ENCODE peak calls at places on chromosome 7, in nine cellular contexts. C is cardiac fibroblast, Z is tibial nerve, F is thoracic aorta, E is epithelial cell of proximal tubule, R is AG04450, W is hepatocyte, G is sigmoid colon, M is endodermal cell. D is an unnamed sample.

GRCh38 chr7:30908681-30909080 is 3.0 kb upstream of the AQP1 start:
- DNase-seq in C (no peak), Z (no peak), F (no peak), E (no peak), R (no peak), W (no peak), G (no peak), M (peak), D (no peak)

GRCh38 chr7:30682131-30683083 is at the start of gene CRHR2:
- DNase-seq in C (no peak), Z (no peak), F (no peak), E (no peak), R (no peak), W (peak), G (no peak), M (peak), D (no peak)

GRCh38 chr7:158710651-158711102 is 6.1 kb upstream of the NCAPG2 start:
- DNase-seq in C (peak), Z (no peak), F (no peak), E (no peak), R (no peak), W (no peak), G (no peak), M (no peak), D (peak)

GRCh38 chr7:91089382-91089963 is 174.8 kb upstream of the FZD1 start:
- DNase-seq in C (peak), Z (no peak), F (no peak), E (no peak), R (no peak), W (peak), G (no peak), M (no peak), D (peak)

GRCh38 chr7:148607151-148607661 is 16.6 kb downstream of the C7orf33 start:
- DNase-seq in C (no peak), Z (no peak), F (no peak), E (no peak), R (no peak), W (no peak), G (no peak), M (peak), D (no peak)

GRCh38 chr7:78326870-78327269 is 528.3 kb downstream of the PHTF2 start:
- DNase-seq in C (peak), Z (no peak), F (no peak), E (peak), R (no peak), W (no peak), G (no peak), M (no peak), D (no peak)

GRCh38 chr7:70647801-70648491 is 484.0 kb upstream of the GALNT17 start:
- DNase-seq in C (no peak), Z (no peak), F (no peak), E (peak), R (no peak), W (no peak), G (no peak), M (no peak), D (peak)

GRCh38 chr7:114689391-114689790 is 232.5 kb upstream of the MDFIC start:
- DNase-seq in C (no peak), Z (no peak), F (no peak), E (no peak), R (no peak), W (no peak), G (no peak), M (no peak), D (no peak)

GRCh38 chr7:27238979-27239779 is 3.4 kb upstream of the EVX1 start:
- DNase-seq in C (no peak), Z (no peak), F (no peak), E (no peak), R (no peak), W (peak), G (no peak), M (peak), D (no peak)

GRCh38 chr7:87001214-87001613 is 58.2 kb downstream of the ELAPOR2 start:
- DNase-seq in C (peak), Z (no peak), F (no peak), E (no peak), R (no peak), W (peak), G (no peak), M (no peak), D (peak)

GRCh38 chr7:47513741-47514241 is 68.1 kb downstream of the TNS3 start:
- DNase-seq in C (peak), Z (no peak), F (no peak), E (no peak), R (peak), W (peak), G (peak), M (no peak), D (peak)

GRCh38 chr7:17699696-17700095 is 240.6 kb downstream of the SNX13 start:
- DNase-seq in C (no peak), Z (no peak), F (no peak), E (no peak), R (no peak), W (no peak), G (no peak), M (no peak), D (no peak)

GRCh38 chr7:155213385-155213784 is 84.3 kb upstream of the INSIG1 start:
- DNase-seq in C (peak), Z (no peak), F (no peak), E (no peak), R (no peak), W (no peak), G (no peak), M (no peak), D (no peak)

GRCh38 chr7:24912424-24912823 is 67.6 kb downstream of the OSBPL3 start:
- DNase-seq in C (no peak), Z (no peak), F (no peak), E (no peak), R (no peak), W (no peak), G (no peak), M (no peak), D (no peak)

GRCh38 chr7:102042016-102042656 is 224.7 kb downstream of the CUX1 start:
- DNase-seq in C (peak), Z (no peak), F (no peak), E (peak), R (no peak), W (no peak), G (peak), M (no peak), D (peak)

GRCh38 chr7:75937958-75938786 is 23.2 kb downstream of the POR start:
- DNase-seq in C (peak), Z (peak), F (peak), E (peak), R (peak), W (peak), G (peak), M (no peak), D (peak)

GRCh38 chr7:48285365-48285764 is 114.1 kb downstream of the ABCA13 start:
- DNase-seq in C (no peak), Z (no peak), F (no peak), E (no peak), R (peak), W (no peak), G (no peak), M (no peak), D (peak)

GRCh38 chr7:157712666-157713235 is 375.9 kb downstream of the DNAJB6 start:
- DNase-seq in C (no peak), Z (no peak), F (no peak), E (no peak), R (no peak), W (no peak), G (peak), M (peak), D (no peak)

GRCh38 chr7:148161771-148162170 is 428.8 kb upstream of the C7orf33 start:
- DNase-seq in C (no peak), Z (no peak), F (no peak), E (no peak), R (no peak), W (no peak), G (no peak), M (no peak), D (no peak)

GRCh38 chr7:84913731-84914130 is 273.1 kb downstream of the SEMA3D start:
- DNase-seq in C (peak), Z (no peak), F (no peak), E (no peak), R (no peak), W (no peak), G (no peak), M (no peak), D (peak)

GRCh38 chr7:19119901-19120486 is 2.6 kb upstream of the TWIST1 start:
- DNase-seq in C (no peak), Z (no peak), F (no peak), E (no peak), R (no peak), W (no peak), G (no peak), M (peak), D (no peak)

GRCh38 chr7:19118896-19119301 is 1.5 kb upstream of the TWIST1 start:
- DNase-seq in C (no peak), Z (no peak), F (no peak), E (no peak), R (no peak), W (no peak), G (no peak), M (peak), D (no peak)

GRCh38 chr7:19117870-19118608 is 603 bp upstream of the TWIST1 start:
- DNase-seq in C (peak), Z (no peak), F (no peak), E (no peak), R (no peak), W (no peak), G (peak), M (peak), D (no peak)

GRCh38 chr7:19119372-19119771 is 1.9 kb upstream of the TWIST1 start:
- DNase-seq in C (no peak), Z (no peak), F (no peak), E (no peak), R (no peak), W (no peak), G (no peak), M (no peak), D (no peak)

GRCh38 chr7:19122018-19122588 is 4.7 kb upstream of the TWIST1 start:
- DNase-seq in C (peak), Z (no peak), F (no peak), E (peak), R (no peak), W (no peak), G (no peak), M (no peak), D (peak)
- TF ChIP-seq CTCF in C (peak), Z (peak), F (peak), E (peak), R (peak), W (peak), G (no peak), M (peak), D (peak)

DNA sequence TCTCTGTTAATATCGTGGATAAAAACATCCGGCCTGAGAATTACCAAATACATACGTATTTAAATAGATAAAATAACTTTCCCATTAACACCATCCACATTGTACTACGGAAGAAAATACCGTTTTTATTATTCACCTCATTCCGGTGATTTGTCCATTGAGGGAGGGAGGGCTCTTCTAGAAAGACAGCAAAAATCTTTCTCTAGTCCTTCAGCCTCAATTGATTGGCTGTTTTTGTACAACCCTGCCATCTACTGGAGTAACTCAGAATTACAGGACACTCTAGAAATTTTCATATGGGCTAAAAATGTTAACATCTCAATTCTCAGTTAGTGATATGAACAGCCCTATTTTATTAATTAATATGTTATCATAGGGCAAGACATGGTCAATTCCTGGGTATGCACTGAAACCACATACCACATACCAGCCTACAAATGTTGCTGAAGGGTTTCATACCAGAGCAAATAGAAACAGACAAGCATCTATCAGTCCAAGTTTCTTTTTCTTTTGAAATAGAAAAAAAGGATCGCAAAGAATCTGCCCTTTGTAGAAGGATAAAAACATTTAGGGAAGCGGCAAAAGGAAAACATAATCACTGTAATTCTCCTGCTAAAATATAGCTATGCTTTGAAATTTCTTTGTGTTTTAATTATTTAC is 55.8 kb upstream of the CDCA7L start:
- DNase-seq in C (peak), Z (no peak), F (no peak), E (peak), R (peak), W (peak), G (no peak), M (no peak), D (peak)
- H3K4me3 ChIP-seq in C (no peak), Z (no peak), F (no peak), E (no peak), R (no peak), W (no peak), G (no peak), M (no peak), D (no peak)

DNA sequence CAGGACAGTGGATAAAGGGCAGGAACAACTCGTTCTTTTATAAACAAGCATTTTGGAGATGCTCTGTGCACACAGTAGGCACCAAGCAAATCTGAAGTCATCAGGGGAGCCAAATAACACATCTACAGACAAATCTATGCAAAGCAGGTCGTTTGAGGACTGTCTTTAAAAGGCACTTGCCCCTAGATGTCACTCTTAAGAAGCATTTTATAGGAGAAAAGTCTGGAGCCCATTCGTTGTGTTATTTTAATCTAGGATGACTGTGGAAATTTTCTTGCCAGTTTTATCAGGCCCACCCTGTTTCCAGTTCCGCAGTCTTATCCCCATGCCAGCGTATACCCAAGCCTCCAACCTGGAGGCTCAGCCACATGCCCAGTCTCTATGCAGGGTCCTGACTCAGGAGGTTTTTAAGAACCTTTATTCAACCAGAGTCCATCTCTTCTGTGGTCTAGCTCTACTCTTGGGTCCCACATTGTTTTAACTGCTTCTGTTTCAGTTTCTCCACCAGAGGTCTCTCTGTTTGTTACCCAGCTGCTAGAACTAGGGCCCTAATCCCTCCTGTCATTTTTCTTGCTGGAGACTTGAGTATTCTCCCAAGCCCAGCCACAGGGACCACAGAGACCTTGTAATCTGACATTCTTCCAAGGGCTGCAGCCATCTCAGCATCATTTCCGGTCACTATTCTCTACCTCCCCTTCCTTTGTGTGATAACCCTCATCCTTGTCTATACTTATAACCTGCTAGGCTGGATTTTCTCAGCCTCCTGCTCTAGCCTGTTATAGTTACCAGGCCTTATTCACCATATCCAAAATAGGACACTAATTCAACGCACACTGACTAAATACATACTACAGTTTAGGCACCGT is 26.7 kb downstream of the PIK3CG start:
- DNase-seq in C (no peak), Z (no peak), F (no peak), E (no peak), R (no peak), W (no peak), G (no peak), M (no peak), D (peak)
- TF ChIP-seq CTCF in C (no peak), Z (no peak), F (no peak), E (peak), R (no peak), W (peak), G (no peak), M (peak), D (no peak)

GRCh38 chr7:19698331-19698730 is 10.5 kb downstream of the POLR1F start:
- DNase-seq in C (no peak), Z (no peak), F (no peak), E (no peak), R (no peak), W (no peak), G (no peak), M (no peak), D (no peak)

GRCh38 chr7:19696926-19697325 is 11.9 kb downstream of the POLR1F start:
- DNase-seq in C (no peak), Z (no peak), F (no peak), E (no peak), R (no peak), W (no peak), G (no peak), M (no peak), D (no peak)

GRCh38 chr7:19705663-19706062 is 3.2 kb downstream of the POLR1F start:
- DNase-seq in C (no peak), Z (no peak), F (no peak), E (no peak), R (no peak), W (no peak), G (no peak), M (no peak), D (no peak)

GRCh38 chr7:19701471-19701870 is 7.4 kb downstream of the POLR1F start:
- DNase-seq in C (no peak), Z (no peak), F (no peak), E (no peak), R (no peak), W (no peak), G (no peak), M (no peak), D (no peak)

GRCh38 chr7:19700936-19701335 is 7.9 kb downstream of the POLR1F start:
- DNase-seq in C (no peak), Z (no peak), F (no peak), E (no peak), R (no peak), W (no peak), G (no peak), M (no peak), D (no peak)
- H3K4me3 ChIP-seq in C (no peak), Z (no peak), F (no peak), E (no peak), R (no peak), W (no peak), G (no peak), M (peak), D (no peak)

DNA sequence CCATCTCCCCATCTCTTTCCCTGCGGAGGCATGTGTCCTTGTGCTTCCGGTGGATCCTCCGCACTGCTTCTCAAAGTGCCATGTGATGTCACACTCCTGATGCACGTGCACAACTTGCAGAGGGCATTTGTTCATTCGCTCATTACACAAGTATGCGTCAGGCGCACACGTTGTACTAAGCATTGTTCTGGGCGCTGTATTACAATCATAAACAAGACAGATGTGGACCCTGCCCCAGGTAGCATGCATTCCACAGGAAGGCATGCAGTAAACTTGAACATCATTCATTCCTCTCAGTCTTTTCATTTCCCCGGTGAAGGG is 9.0 kb upstream of the RAMP3 start:
- DNase-seq in C (no peak), Z (no peak), F (no peak), E (no peak), R (no peak), W (no peak), G (no peak), M (no peak), D (no peak)
- TF ChIP-seq CTCF in C (no peak), Z (no peak), F (no peak), E (no peak), R (no peak), W (no peak), G (no peak), M (no peak), D (no peak)

DNA sequence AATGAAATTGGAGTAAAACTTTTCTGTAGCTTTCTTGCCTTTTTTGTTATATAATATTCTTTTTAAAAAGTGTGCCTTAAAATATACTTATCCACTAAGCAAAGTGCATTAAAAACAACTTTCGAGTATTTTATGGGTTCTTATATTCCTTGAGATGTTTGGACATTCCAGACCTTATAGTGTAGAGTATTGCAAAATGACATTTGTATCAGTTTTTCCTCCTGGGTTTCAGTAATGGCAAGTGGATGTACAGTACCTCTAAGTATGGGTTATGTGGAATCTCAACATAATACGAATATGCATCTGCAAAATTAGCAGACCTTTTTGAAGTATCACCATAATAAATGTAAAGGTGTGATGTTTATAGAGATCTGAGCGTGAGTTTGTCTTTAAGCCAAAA is 2.7 kb downstream of the CDK13 start:
- DNase-seq in C (no peak), Z (no peak), F (no peak), E (no peak), R (no peak), W (no peak), G (no peak), M (no peak), D (no peak)
- H3K4me3 ChIP-seq in C (peak), Z (peak), F (peak), E (peak), R (peak), W (peak), G (peak), M (peak), D (peak)

GRCh38 chr7:142711722-142712616 is 37.3 kb upstream of the PRSS1 start:
- DNase-seq in C (peak), Z (no peak), F (no peak), E (peak), R (no peak), W (peak), G (no peak), M (no peak), D (peak)

GRCh38 chr7:142711196-142711595 is 38.1 kb upstream of the PRSS1 start:
- DNase-seq in C (no peak), Z (no peak), F (no peak), E (no peak), R (no peak), W (no peak), G (no peak), M (no peak), D (no peak)

GRCh38 chr7:142709921-142710320 is 39.4 kb upstream of the PRSS1 start:
- DNase-seq in C (no peak), Z (no peak), F (no peak), E (no peak), R (no peak), W (no peak), G (no peak), M (no peak), D (no peak)

GRCh38 chr7:142714375-142714774 is 34.9 kb upstream of the PRSS1 start:
- DNase-seq in C (peak), Z (no peak), F (no peak), E (no peak), R (no peak), W (no peak), G (no peak), M (no peak), D (no peak)

GRCh38 chr7:142712617-142712957 is 36.7 kb upstream of the PRSS1 start:
- DNase-seq in C (no peak), Z (no peak), F (no peak), E (no peak), R (no peak), W (no peak), G (no peak), M (no peak), D (no peak)
- TF ChIP-seq CTCF in C (no peak), Z (no peak), F (no peak), E (no peak), R (no peak), W (no peak), G (no peak), M (peak), D (no peak)

GRCh38 chr7:122694697-122695096 is 4.2 kb downstream of the RNF133 start:
- DNase-seq in C (no peak), Z (no peak), F (no peak), E (no peak), R (no peak), W (no peak), G (no peak), M (no peak), D (no peak)
- H3K4me3 ChIP-seq in C (no peak), Z (no peak), F (no peak), E (no peak), R (no peak), W (no peak), G (no peak), M (no peak), D (no peak)